ENCODE peak calls at places on chromosome 4, in five cellular contexts. N is K562, C is endothelial cell of umbilical vein, P is prostate gland, Y is esophagus muscularis mucosa. U is an unnamed sample. For H3K4me1, the result is how much of the 10 kb centered on the place peaks cover.

GRCh38 chr4:56655209-56655626 is 25.9 kb downstream of the HOPX start:
- DNase-seq in C (no peak), Y (no peak), P (no peak), N (no peak), U (no peak)

GRCh38 chr4:3037957-3038451 is 36.3 kb downstream of the HTT-AS start:
- DNase-seq in N (no peak), P (no peak), Y (no peak), C (no peak), U (no peak)

GRCh38 chr4:13530823-13531608 is 13.3 kb downstream of the NKX3-2 start:
- DNase-seq in P (no peak), N (peak), Y (no peak), C (no peak), U (no peak)

GRCh38 chr4:148273501-148273986 is 168.7 kb downstream of the NR3C2 start:
- DNase-seq in P (no peak), N (no peak), Y (no peak), C (peak), U (peak)

GRCh38 chr4:36206586-36206985 is 37.7 kb downstream of the ARAP2 start:
- DNase-seq in Y (no peak), N (no peak), C (no peak), P (no peak), U (no peak)

GRCh38 chr4:141388483-141388882 is 167.8 kb downstream of the ZNF330 start:
- DNase-seq in N (no peak), Y (no peak), C (no peak), P (no peak), U (no peak)

GRCh38 chr4:80336582-80336981 is 1.1 kb downstream of the CFAP299 start:
- DNase-seq in Y (no peak), N (peak), P (peak), C (peak), U (no peak)

GRCh38 chr4:98110214-98110613 is 33.1 kb downstream of the STPG2 start:
- DNase-seq in Y (no peak), P (no peak), N (no peak), C (no peak), U (no peak)

GRCh38 chr4:121253961-121254360 is 89.8 kb upstream of the TNIP3 start:
- DNase-seq in P (no peak), Y (peak), C (no peak), N (no peak), U (no peak)

GRCh38 chr4:108350332-108350731 is 181.6 kb upstream of the LEF1 start:
- DNase-seq in N (no peak), P (no peak), C (no peak), Y (no peak), U (no peak)

GRCh38 chr4:15689540-15689939 is 7.9 kb downstream of the FAM200B start:
- DNase-seq in C (no peak), Y (no peak), P (no peak), N (no peak), U (no peak)

GRCh38 chr4:99949034-99949998 is 759 bp downstream of the H2AZ1 start:
- DNase-seq in P (peak), N (peak), C (peak), Y (peak), U (peak)
- TF ChIP-seq POLR2AphosphoS5 in P (peak), N (peak), C (no peak), Y (peak), U (peak)

GRCh38 chr4:1043658-1044468 is 32.4 kb downstream of the FGFRL1 start:
- DNase-seq in C (peak), Y (peak), P (no peak), N (peak), U (peak)
- H3K27ac ChIP-seq in C (peak), Y (peak), P (no peak), N (peak), U (peak)

GRCh38 chr4:186688150-186688943 is 35.3 kb downstream of the FAT1 start:
- DNase-seq in Y (no peak), P (no peak), N (no peak), C (no peak), U (no peak)
- H3K4me1 ChIP-seq in Y (half or more), P (under half), N (under half), C (under half), U (under half)

GRCh38 chr4:159024266-159024665 is 78.6 kb upstream of the RAPGEF2 start:
- DNase-seq in Y (no peak), C (peak), P (no peak), N (no peak), U (no peak)
- TF ChIP-seq POLR2AphosphoS5 in Y (no peak), C (no peak), P (no peak), N (no peak), U (no peak)

GRCh38 chr4:75514131-75514948 is at the start of the genes RCHY1 and THAP6:
- DNase-seq in P (peak), Y (peak), C (peak), N (peak), U (peak)

GRCh38 chr4:75513529-75514130 is 573 bp downstream of the RCHY1 start:
- DNase-seq in P (peak), C (peak), N (no peak), Y (no peak), U (no peak)

GRCh38 chr4:75516144-75516543 is 1.9 kb downstream of the THAP6 start:
- DNase-seq in N (no peak), P (no peak), C (no peak), Y (no peak), U (no peak)

GRCh38 chr4:75512336-75513211 is 1.6 kb downstream of the RCHY1 start:
- DNase-seq in Y (no peak), C (peak), P (no peak), N (peak), U (no peak)

GRCh38 chr4:75514949-75515612 is 808 bp downstream of the THAP6 start:
- DNase-seq in P (no peak), N (no peak), Y (no peak), C (no peak), U (no peak)
- H3K27ac ChIP-seq in P (peak), N (peak), Y (peak), C (peak), U (peak)

DNA sequence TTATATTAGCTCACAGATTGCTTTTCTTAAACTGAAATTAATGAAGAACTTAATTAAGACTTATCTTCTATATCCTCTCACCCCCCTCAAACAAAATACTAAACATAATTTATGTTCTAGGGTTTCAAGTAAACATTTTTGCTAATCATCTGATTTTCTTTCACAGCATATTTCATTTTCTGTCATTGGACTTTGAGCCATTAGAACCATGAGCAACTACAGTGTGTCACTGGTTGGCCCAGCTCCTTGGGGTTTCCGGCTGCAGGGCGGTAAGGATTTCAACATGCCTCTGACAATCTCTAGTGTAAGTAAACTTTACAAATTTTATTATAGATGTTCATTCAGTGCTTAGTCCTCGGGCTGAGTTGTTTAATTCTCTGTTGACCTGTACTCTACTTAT is 3.3 kb downstream of the PDLIM5 start:
- DNase-seq in N (no peak), Y (no peak), P (peak), C (peak), U (peak)
- H3K4me1 ChIP-seq in N (under half), Y (half or more), P (under half), C (under half), U (under half)

GRCh38 chr4:168652818-168653217 is 156.0 kb downstream of the PALLD start:
- DNase-seq in Y (no peak), C (no peak), P (no peak), N (no peak), U (no peak)
- TF ChIP-seq POLR2AphosphoS5 in Y (no peak), C (no peak), P (no peak), N (no peak), U (no peak)

GRCh38 chr4:150078041-150078995 is at the start of gene DCLK2:
- DNase-seq in C (peak), Y (peak), P (peak), N (peak), U (peak)
- H3K27ac ChIP-seq in C (peak), Y (peak), P (peak), N (no peak), U (peak)

DNA sequence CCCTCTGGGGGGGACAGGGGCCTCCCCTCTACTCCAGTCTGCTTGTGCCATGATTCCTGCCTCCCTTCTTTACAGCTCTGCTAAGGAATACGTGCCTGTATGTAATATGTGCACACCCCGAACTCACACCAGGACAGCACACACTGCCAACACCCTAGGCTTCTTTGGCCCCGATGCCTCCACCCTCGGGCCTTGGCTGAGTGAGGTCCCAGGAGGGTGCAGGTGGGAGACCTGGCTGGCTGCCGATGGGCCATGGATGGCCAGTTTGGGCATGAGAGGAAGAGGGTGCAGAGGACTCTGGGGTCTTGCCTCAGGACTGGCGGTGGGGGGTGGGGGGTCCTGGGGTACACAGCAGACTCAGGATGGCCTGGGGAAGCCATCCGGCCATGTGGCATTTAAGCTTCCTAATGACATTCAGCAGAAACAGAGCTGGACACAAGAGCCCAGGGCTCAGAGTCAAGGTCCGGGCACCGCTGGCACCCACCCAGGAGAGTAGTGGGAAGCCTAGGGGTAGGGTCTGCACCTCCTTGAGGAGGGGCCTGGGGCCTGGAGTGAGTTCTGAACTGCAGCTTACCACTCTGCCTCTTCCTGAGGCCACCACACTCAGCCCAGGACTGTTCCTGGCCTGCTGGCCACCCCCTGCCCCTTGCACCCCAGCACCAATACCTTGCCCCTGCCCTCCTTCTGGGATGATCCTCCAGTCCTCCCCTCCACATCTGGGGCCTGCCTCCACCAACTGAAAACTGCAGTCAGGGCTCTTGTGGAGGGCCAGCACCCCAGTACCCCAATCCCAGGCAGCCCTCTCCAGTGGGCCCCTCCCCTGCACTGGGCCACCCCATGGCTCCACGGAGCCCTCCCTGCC is 2.1 kb upstream of the PCGF3 start:
- DNase-seq in Y (no peak), N (no peak), P (no peak), C (no peak), U (no peak)
- H3K4me1 ChIP-seq in Y (under half), N (half or more), P (under half), C (under half), U (under half)